ENCODE peak calls at places on chromosome 9, in eight cellular contexts. E is transverse colon, Y is suprapubic skin, Q is hepatocyte, D is psoas muscle, Z is neural progenitor cell, S is colonic mucosa, U is upper lobe of right lung. H is an unnamed sample.

GRCh38 chr9:32843295-32843694 is 60.0 kb downstream of the TMEM215 start:
- DNase-seq in E (no peak), Y (no peak), Q (no peak), D (no peak), Z (no peak), S (no peak), U (no peak), H (no peak)

GRCh38 chr9:69357854-69358220 is 32.8 kb downstream of the ENTREP1 start:
- DNase-seq in E (no peak), Y (no peak), Q (no peak), D (no peak), Z (no peak), S (no peak), U (no peak), H (no peak)

GRCh38 chr9:134968011-134968822 is 50.5 kb upstream of the FCN1 start:
- DNase-seq in E (no peak), Y (peak; percentile 43), Q (no peak), D (peak; percentile 34), Z (peak; percentile 73), S (no peak), U (peak; percentile 46), H (no peak)

GRCh38 chr9:109252291-109252690 is 68.6 kb downstream of the EPB41L4B start:
- DNase-seq in E (no peak), Y (no peak), Q (no peak), D (no peak), Z (no peak), S (no peak), U (no peak), H (no peak)

GRCh38 chr9:6215562-6215961 is at the start of gene IL33:
- DNase-seq in E (no peak), Y (no peak), Q (peak; percentile 25), D (no peak), Z (no peak), S (no peak), U (no peak), H (no peak)

GRCh38 chr9:21404146-21404545 is 4.8 kb upstream of the IFNA8 start:
- DNase-seq in E (no peak), Y (no peak), Q (no peak), D (no peak), Z (no peak), S (no peak), U (no peak), H (no peak)

GRCh38 chr9:34437006-34437925 is 21.1 kb downstream of the FAM219A start:
- DNase-seq in E (peak; percentile 62), Y (no peak), Q (peak; percentile 81), D (no peak), Z (peak; percentile 86), S (peak; percentile 65), U (no peak), H (no peak)

GRCh38 chr9:686381-686813 is 155.1 kb upstream of the DMRT1 start:
- DNase-seq in E (no peak), Y (no peak), Q (no peak), D (no peak), Z (no peak), S (no peak), U (no peak), H (peak; percentile 89)

GRCh38 chr9:130137870-130138653 is 34.1 kb upstream of the NCS1 start:
- DNase-seq in E (no peak), Y (no peak), Q (peak; percentile 78), D (peak; percentile 57), Z (peak; percentile 67), S (no peak), U (no peak), H (peak; percentile 84)

GRCh38 chr9:122562134-122562760 is 9.3 kb downstream of the OR1N2 start:
- DNase-seq in E (no peak), Y (no peak), Q (no peak), D (no peak), Z (peak; percentile 5), S (no peak), U (no peak), H (no peak)

GRCh38 chr9:70438341-70438924 is 24.0 kb upstream of the KLF9 start:
- DNase-seq in E (peak; percentile 85), Y (no peak), Q (peak; percentile 79), D (peak; percentile 58), Z (no peak), S (peak; percentile 89), U (no peak), H (peak; percentile 65)

GRCh38 chr9:98639133-98639532 is 69.6 kb downstream of the GABBR2 start:
- DNase-seq in E (no peak), Y (no peak), Q (no peak), D (no peak), Z (no peak), S (no peak), U (no peak), H (no peak)

GRCh38 chr9:138105561-138106505 is 228.3 kb downstream of the CACNA1B start:
- DNase-seq in E (no peak), Y (no peak), Q (no peak), D (no peak), Z (no peak), S (no peak), U (peak; percentile 40), H (no peak)

GRCh38 chr9:28234899-28235277 is 661.6 kb upstream of the C9orf72 start:
- DNase-seq in E (no peak), Y (no peak), Q (peak; percentile 9), D (no peak), Z (no peak), S (no peak), U (no peak), H (peak; percentile 83)

GRCh38 chr9:70303268-70303667 is 44.5 kb downstream of the SMC5 start:
- DNase-seq in E (no peak), Y (no peak), Q (no peak), D (no peak), Z (no peak), S (no peak), U (no peak), H (no peak)

DNA sequence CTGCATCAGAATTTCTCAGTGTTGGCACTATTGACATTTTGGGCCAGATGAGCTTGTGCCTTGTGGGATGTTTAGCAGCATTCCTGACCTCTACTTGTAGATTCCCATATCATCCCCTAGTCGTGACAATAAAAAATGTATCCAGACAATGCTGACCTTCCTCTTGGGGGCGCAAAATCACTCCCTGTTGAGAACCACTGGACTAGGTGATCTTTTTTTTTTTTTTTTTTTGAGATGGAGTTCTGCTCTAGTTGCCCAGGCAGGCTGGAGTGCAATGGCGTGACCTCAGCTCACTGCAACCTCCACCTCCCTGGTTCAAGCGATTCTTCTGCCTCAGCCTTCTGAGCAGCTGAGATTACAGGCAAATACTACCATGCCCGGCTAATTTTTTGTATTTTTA is 22.6 kb downstream of the STXBP1 start:
- DNase-seq in E (no peak), Y (no peak), Q (no peak), D (no peak), Z (no peak), S (no peak), U (no peak), H (no peak)
- TF ChIP-seq CTCF in E (no peak), Y (no peak), Q (no peak), D (no peak), Z (no peak), S (no peak), U (no peak), H (no peak)

GRCh38 chr9:92293075-92293354 is 482 bp downstream of the IARS1 start:
- DNase-seq in E (no peak), Y (no peak), Q (no peak), D (no peak), Z (no peak), S (no peak), U (no peak), H (no peak)

GRCh38 chr9:92292338-92293074 is 991 bp downstream of the IARS1 start:
- DNase-seq in E (no peak), Y (no peak), Q (peak; percentile 6), D (no peak), Z (no peak), S (no peak), U (no peak), H (no peak)

GRCh38 chr9:92294297-92294676 is 790 bp upstream of the IARS1 start:
- DNase-seq in E (no peak), Y (no peak), Q (peak; percentile 14), D (no peak), Z (peak; percentile 25), S (peak; percentile 20), U (no peak), H (no peak)

GRCh38 chr9:92295240-92295790 is 1.8 kb upstream of the IARS1 start:
- DNase-seq in E (no peak), Y (no peak), Q (peak; percentile 9), D (no peak), Z (no peak), S (no peak), U (no peak), H (no peak)

DNA sequence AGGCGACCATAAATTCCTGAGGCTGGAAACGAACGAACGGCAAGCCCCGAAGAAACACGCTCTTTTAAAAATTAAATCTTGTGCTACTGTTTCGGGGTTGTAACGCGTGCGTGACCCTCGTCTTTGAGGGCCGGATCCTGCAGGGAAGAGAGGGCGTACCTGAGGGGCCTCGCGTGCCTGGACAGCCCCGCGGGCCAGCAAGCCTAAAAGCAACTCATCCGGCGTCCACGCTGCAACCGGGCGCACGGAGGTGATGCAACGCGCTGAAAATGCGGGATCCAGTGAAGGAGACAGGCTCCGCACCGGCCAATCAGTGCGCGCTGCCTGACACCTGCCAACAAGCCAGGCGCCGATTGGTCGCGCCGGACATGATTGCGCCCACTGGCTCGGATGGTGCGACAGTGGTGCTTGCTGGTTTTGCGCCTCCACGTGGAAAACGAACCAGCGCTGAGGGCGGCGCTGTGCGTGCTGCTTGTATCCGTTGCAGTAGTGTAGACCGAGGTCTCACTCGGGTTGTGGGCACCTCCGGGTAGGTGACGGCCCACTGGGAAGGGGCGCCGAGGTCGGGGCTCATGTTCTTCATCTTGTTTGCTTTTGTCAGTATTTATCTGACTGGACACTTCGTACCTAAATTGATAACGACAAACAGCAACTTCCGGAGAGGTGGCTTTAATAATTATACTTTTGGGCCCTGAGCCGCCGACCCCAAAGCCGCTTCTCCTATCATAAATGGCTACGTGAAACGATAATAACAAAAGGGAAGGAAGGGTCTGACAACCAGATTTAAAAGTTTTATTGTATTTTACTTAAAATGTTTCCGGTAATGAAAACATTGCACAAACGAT is at the start of gene IARS1:
- DNase-seq in E (peak; percentile 99), Y (peak; percentile 99), Q (peak; percentile 97), D (peak; percentile 99), Z (peak; percentile 97), S (peak; percentile 99), U (peak; percentile 99), H (peak; percentile 97)
- H3K27me3 ChIP-seq in E (no peaks in the 10 kb centered on the region), Y (no peaks in the 10 kb centered on the region), Q (no peaks in the 10 kb centered on the region), D (no peaks in the 10 kb centered on the region), Z (no peaks in the 10 kb centered on the region), S (no peaks in the 10 kb centered on the region), U (no peaks in the 10 kb centered on the region), H (no peaks in the 10 kb centered on the region)

GRCh38 chr9:13386935-13387667 is 107.6 kb upstream of the MPDZ start:
- DNase-seq in E (no peak), Y (no peak), Q (no peak), D (no peak), Z (no peak), S (no peak), U (no peak), H (no peak)
- TF ChIP-seq CTCF in E (no peak), Y (no peak), Q (no peak), D (no peak), Z (no peak), S (no peak), U (no peak), H (no peak)

DNA sequence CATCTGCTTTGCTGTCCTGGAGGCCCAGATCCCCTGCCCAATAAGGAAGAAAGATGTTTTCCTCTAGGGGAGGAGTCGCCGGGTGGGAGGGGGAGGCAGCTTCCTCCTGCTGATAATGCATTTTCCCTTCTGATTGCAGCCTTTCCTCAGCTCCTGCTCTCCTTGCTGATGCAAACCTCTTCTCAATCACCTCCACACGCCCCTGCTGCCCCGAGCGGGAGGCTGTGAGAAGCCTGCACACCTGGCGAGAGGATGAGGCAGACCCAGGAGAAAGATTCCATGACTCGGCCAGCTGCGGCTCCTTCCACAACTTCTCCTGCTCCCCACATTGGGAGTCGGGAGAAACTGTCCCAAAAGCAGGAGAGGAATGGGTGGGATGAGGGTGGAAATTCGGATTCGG is 6.9 kb upstream of the NTNG2 start:
- DNase-seq in E (no peak), Y (no peak), Q (no peak), D (no peak), Z (no peak), S (no peak), U (no peak), H (no peak)
- H3K27me3 ChIP-seq in E (peaks cover 77% of the 10 kb centered on the region), Y (peaks cover 86% of the 10 kb centered on the region), Q (peaks cover 46% of the 10 kb centered on the region), D (peaks cover 21% of the 10 kb centered on the region), Z (peaks cover 55% of the 10 kb centered on the region), S (peaks cover 5% of the 10 kb centered on the region), U (peaks cover 35% of the 10 kb centered on the region), H (peaks cover 26% of the 10 kb centered on the region)

H was measured in RWPE2.